ENCODE peak calls at places on chromosomes 5 and 9, in six cellular contexts. V is astrocyte of the spinal cord, A is coronary artery, N is IMR-90, H is suprapubic skin, W is kidney epithelial cell. Q is an unnamed sample.
A peak's percentile ranks its signal among the peaks of the same experiment; 100 is the strongest.

GRCh38 chr5:113022661-113023060 is 46.1 kb downstream of the DCP2 start:
- DNase-seq in V (no peak), A (no peak), N (peak; percentile 37), H (no peak), W (no peak), Q (peak; percentile 51)

GRCh38 chr9:137262909-137263285 is 7.8 kb downstream of the NELFB start:
- DNase-seq in V (no peak), A (no peak), N (no peak), H (peak; percentile 64), W (no peak), Q (no peak)

GRCh38 chr9:111843971-111844370 is 49.2 kb upstream of the SHOC1 start:
- DNase-seq in V (no peak), A (no peak), N (no peak), H (no peak), W (no peak), Q (no peak)

GRCh38 chr5:96080557-96080956 is 118.9 kb upstream of the ELL2 start:
- DNase-seq in V (peak; percentile 63), A (no peak), N (peak; percentile 77), H (no peak), W (no peak), Q (no peak)

GRCh38 chr5:133523921-133524320 is 88.4 kb downstream of the FSTL4 start:
- DNase-seq in V (no peak), A (no peak), N (no peak), H (no peak), W (no peak), Q (no peak)

GRCh38 chr9:33447404-33448158 is at the start of gene AQP3:
- DNase-seq in V (peak; percentile 29), A (no peak), N (no peak), H (peak; percentile 85), W (no peak), Q (peak; percentile 50)

GRCh38 chr5:131377785-131378325 is 114.0 kb downstream of the CDC42SE2 start:
- DNase-seq in V (peak; percentile 68), A (no peak), N (peak; percentile 86), H (no peak), W (no peak), Q (no peak)

GRCh38 chr5:178542455-178542854 is 47.7 kb downstream of the COL23A1 start:
- DNase-seq in V (peak; percentile 58), A (no peak), N (no peak), H (peak; percentile 34), W (peak; percentile 58), Q (no peak)

GRCh38 chr5:400282-401215 is 42.4 kb upstream of the EXOC3 start:
- DNase-seq in V (peak; percentile 40), A (no peak), N (peak; percentile 82), H (peak; percentile 66), W (no peak), Q (no peak)

GRCh38 chr5:1750469-1750868 is 49.2 kb downstream of the MRPL36 start:
- DNase-seq in V (no peak), A (peak; percentile 40), N (no peak), H (peak; percentile 20), W (no peak), Q (no peak)

GRCh38 chr9:130935660-130936271 is 3.3 kb downstream of the FIBCD1 start:
- DNase-seq in V (no peak), A (no peak), N (peak; percentile 61), H (no peak), W (no peak), Q (no peak)

GRCh38 chr5:75051217-75051751 is 1.1 kb downstream of the GCNT4 start:
- DNase-seq in V (no peak), A (no peak), N (no peak), H (no peak), W (no peak), Q (peak; percentile 16)

GRCh38 chr5:2591777-2592453 is 159.6 kb downstream of the IRX2 start:
- DNase-seq in V (no peak), A (no peak), N (no peak), H (no peak), W (no peak), Q (no peak)

GRCh38 chr9:68698943-68699509 is 6.0 kb upstream of the PIP5K1B start:
- DNase-seq in V (no peak), A (no peak), N (no peak), H (no peak), W (no peak), Q (no peak)

GRCh38 chr9:68694125-68694524 is 10.9 kb upstream of the PIP5K1B start:
- DNase-seq in V (no peak), A (no peak), N (no peak), H (no peak), W (no peak), Q (no peak)

GRCh38 chr9:68692519-68692918 is 12.5 kb upstream of the PIP5K1B start:
- DNase-seq in V (no peak), A (no peak), N (no peak), H (no peak), W (no peak), Q (no peak)

GRCh38 chr9:68702493-68702892 is 2.5 kb upstream of the PIP5K1B start:
- DNase-seq in V (no peak), A (no peak), N (peak; percentile 11), H (no peak), W (no peak), Q (no peak)

DNA sequence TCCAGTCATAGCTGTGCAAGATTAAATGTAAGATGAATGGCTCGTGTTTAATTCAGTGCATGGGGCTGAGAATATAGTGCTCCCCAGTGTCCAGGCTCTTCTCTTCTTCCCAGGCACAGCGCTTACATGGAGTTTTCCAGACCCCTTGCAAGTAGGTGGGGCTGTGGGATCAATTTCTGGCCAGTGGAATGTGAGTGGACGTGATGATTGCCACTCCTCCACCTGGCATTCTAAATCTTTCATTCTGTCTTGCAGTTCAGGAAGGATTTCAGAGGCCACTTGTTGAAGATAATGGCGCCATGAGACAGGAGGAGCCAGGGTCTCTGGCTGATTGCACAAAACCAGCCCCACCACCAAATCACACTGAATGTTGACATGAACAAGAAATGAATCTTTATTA is 7.2 kb upstream of the PIP5K1B start:
- DNase-seq in V (no peak), A (no peak), N (no peak), H (no peak), W (no peak), Q (no peak)
- H3K4me3 ChIP-seq in V (no peak overlapping the region), A (no peak overlapping the region), N (no peak overlapping the region), H (no peak overlapping the region), W (no peak overlapping the region), Q (no peak overlapping the region)

DNA sequence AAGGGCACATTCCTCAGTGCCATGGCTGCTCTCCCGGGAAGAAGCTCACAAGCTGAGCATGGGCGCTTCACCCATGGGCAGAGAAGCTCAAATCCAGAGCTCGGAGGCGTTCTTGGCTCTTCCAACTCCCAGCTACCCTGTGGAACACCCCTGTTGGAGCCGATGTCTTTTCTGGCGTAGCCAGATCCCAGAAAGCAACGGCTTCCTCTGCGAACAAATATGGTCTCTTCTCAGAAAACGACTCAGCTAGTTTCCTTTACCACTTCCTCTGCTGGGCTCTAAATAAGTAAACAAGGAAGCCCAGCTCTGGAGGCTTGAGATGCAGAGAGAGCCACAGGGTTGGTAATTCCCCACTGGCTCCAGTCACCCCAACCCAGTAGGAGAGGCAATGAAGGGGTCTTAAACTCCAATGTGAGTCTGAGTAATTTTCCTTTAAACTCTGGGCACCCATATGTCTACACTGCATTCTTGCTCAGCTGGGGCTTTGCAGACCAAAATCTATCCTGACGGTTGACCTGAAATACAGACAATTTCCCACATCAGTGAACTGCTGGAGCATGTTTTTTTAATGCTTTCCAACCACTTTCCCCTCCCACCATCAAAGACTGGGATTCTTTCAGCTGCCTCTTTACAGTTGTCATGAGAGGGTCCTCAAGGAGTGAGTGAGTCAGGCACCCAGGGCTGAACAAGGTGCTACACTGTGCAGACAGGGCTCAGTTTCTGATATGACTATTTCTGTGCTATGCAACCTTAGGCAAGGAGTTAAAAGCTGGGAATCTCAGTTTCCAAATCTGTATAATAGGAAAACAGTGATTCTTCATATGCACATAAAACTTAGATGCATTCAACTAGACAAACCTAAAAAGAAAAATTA is at the start of gene LCP2:
- DNase-seq in V (no peak), A (peak; percentile 70), N (no peak), H (no peak), W (no peak), Q (peak; percentile 63)
- H3K4me3 ChIP-seq in V (no peak within 1 kb of the TSS), A (peak within 1 kb of the TSS; percentile 63), N (no peak within 1 kb of the TSS), H (peak within 1 kb of the TSS; percentile 49), W (no peak within 1 kb of the TSS), Q (peak within 1 kb of the TSS; percentile 79)

DNA sequence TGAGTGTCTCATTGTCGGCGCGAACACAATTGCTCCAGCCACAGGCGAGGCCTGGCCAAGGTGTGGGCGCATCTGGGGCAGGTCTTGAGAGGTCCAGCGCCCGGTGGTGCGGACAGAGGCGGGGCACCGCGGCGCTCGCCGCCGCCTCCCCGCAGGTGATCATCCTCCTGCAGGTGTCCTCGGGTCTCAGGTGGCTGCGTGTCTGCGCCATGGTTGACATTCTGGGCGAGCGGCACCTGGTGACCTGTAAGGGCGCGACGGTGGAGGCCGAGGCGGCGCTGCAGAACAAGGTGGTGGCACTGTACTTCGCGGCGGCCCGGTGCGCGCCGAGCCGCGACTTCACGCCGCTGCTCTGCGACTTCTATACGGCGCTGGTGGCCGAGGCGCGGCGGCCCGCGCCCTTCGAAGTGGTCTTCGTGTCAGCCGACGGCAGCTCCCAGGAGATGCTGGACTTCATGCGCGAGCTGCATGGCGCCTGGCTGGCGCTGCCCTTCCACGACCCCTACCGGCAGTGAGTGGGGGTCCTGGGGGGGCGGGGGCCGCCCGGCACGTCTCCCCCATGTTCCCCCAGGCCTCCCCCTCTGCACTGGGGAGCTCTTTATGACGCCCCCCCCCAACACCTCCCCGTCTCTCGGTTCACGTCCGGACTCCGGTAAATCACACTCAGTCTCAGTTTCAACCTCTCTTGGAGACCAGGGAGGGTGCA is 401 bp downstream of the NXNL2 start:
- DNase-seq in V (no peak), A (no peak), N (no peak), H (no peak), W (no peak), Q (no peak)
- H3K4me3 ChIP-seq in V (peak overlapping the region; percentile 63), A (peak overlapping the region; percentile 69), N (peak overlapping the region; percentile 67), H (peak overlapping the region; percentile 46), W (peak overlapping the region; percentile 70), Q (no peak overlapping the region)

GRCh38 chr5:35230043-35230611 is at the start of gene PRLR:
- DNase-seq in V (peak; percentile 13), A (no peak), N (peak; percentile 8), H (peak; percentile 72), W (no peak), Q (peak; percentile 17)
- H3K4me3 ChIP-seq in V (peak within 1 kb of the TSS; percentile 13), A (peak within 1 kb of the TSS; percentile 73), N (no peak within 1 kb of the TSS), H (peak within 1 kb of the TSS; percentile 68), W (peak within 1 kb of the TSS; percentile 30), Q (peak within 1 kb of the TSS; percentile 65)

DNA sequence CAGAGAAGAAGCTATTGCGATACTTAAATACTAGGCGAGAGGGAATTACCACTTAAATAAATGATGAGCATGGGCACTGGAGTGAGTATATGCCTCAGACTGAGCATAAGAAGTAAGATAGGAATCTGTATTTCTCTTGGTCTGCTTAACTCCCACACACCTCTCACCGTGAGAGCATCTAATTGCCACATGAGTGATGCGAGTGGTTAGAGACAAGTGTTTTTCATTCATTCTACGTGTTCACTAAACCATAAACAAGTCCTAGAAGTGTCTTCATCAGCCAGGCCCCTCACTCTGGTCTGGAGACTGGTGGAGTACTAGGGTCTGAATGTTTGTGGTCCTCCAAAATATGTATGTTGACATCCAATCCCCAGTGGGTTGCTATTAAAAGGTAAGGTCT is 150.2 kb upstream of the SLC12A2 start:
- DNase-seq in V (no peak), A (no peak), N (no peak), H (no peak), W (no peak), Q (no peak)
- H3K4me3 ChIP-seq in V (no peak overlapping the region), A (no peak overlapping the region), N (no peak overlapping the region), H (no peak overlapping the region), W (no peak overlapping the region), Q (no peak overlapping the region)

Q was measured in GM12865.